ENCODE peak calls at places on chromosome 22, in five cellular contexts. D is adipocyte, T is tibial nerve, Q is right atrium auricular region, Z is left ventricle myocardium inferior. J is an unnamed sample. For H3K4me1, the result is how much of the 10 kb centered on the place peaks cover.

GRCh38 chr22:48943567-48944432 is 883.9 kb downstream of the BRD1 start:
- DNase-seq in D (no peak), T (no peak), Q (peak), Z (no peak), J (peak)

GRCh38 chr22:42946551-42947198 is 68.3 kb downstream of the PACSIN2 start:
- DNase-seq in D (no peak), T (no peak), Q (no peak), Z (no peak), J (no peak)

GRCh38 chr22:43233529-43233928 is 46.6 kb upstream of the TTLL12 start:
- DNase-seq in D (no peak), T (no peak), Q (no peak), Z (no peak), J (no peak)

GRCh38 chr22:36687516-36687915 is 16.0 kb downstream of the CACNG2 start:
- DNase-seq in D (no peak), T (no peak), Q (no peak), Z (no peak), J (no peak)

GRCh38 chr22:50498322-50498861 is 9.1 kb downstream of the LMF2 start:
- DNase-seq in D (peak), T (peak), Q (peak), Z (no peak), J (no peak)

GRCh38 chr22:17234144-17234623 is 14.9 kb upstream of the ADA2 start:
- DNase-seq in D (no peak), T (no peak), Q (no peak), Z (no peak), J (no peak)

GRCh38 chr22:46537946-46538815 is 761 bp upstream of the CELSR1 start:
- DNase-seq in D (peak), T (no peak), Q (no peak), Z (peak), J (no peak)

GRCh38 chr22:38452373-38453064 is 2.5 kb downstream of the KCNJ4 start:
- DNase-seq in D (no peak), T (no peak), Q (peak), Z (peak), J (no peak)

GRCh38 chr22:29479417-29480261 is at the start of gene NEFH:
- DNase-seq in D (no peak), T (no peak), Q (no peak), Z (no peak), J (no peak)

GRCh38 chr22:39454385-39454871 is 2.4 kb upstream of the MGAT3 start:
- DNase-seq in D (peak), T (no peak), Q (no peak), Z (no peak), J (no peak)

GRCh38 chr22:43126506-43127165 is 16.1 kb downstream of the BIK start:
- DNase-seq in D (peak), T (no peak), Q (no peak), Z (no peak), J (no peak)

GRCh38 chr22:50169774-50170341 is 673 bp upstream of the PANX2 start:
- DNase-seq in D (peak), T (no peak), Q (no peak), Z (no peak), J (peak)

GRCh38 chr22:17159504-17159951 is 451 bp upstream of the HDHD5 start:
- DNase-seq in D (peak), T (peak), Q (peak), Z (peak), J (peak)

GRCh38 chr22:39985383-39986045 is 9.2 kb upstream of the FAM83F start:
- DNase-seq in D (no peak), T (no peak), Q (no peak), Z (no peak), J (no peak)

GRCh38 chr22:46087816-46088277 is 62.5 kb upstream of the PPARA start:
- DNase-seq in D (peak), T (peak), Q (peak), Z (peak), J (peak)

GRCh38 chr22:43417555-43417954 is 5.7 kb downstream of the MPPED1 start:
- DNase-seq in D (no peak), T (no peak), Q (no peak), Z (no peak), J (no peak)

GRCh38 chr22:47176573-47177333 is 414.3 kb downstream of the TBC1D22A start:
- DNase-seq in D (no peak), T (no peak), Q (no peak), Z (no peak), J (peak)

GRCh38 chr22:38413085-38414008 is 41.7 kb downstream of the KCNJ4 start:
- DNase-seq in D (no peak), T (no peak), Q (no peak), Z (peak), J (peak)

GRCh38 chr22:43901976-43902643 is 10.3 kb upstream of the PNPLA5 start:
- DNase-seq in D (peak), T (no peak), Q (no peak), Z (no peak), J (no peak)

GRCh38 chr22:37330200-37331033 is 48.1 kb downstream of the CYTH4 start:
- DNase-seq in D (no peak), T (no peak), Q (no peak), Z (no peak), J (no peak)

GRCh38 chr22:34950480-34950879 is 115.5 kb upstream of the ISX start:
- DNase-seq in D (peak), T (no peak), Q (no peak), Z (no peak), J (no peak)

GRCh38 chr22:37545703-37546435 is 14.4 kb upstream of the CDC42EP1 start:
- DNase-seq in D (peak), T (peak), Q (peak), Z (peak), J (peak)

GRCh38 chr22:35463231-35463933 is 63.4 kb downstream of the MCM5 start:
- DNase-seq in D (no peak), T (no peak), Q (no peak), Z (no peak), J (no peak)

GRCh38 chr22:44131412-44131811 is 49.3 kb upstream of the PARVG start:
- DNase-seq in D (no peak), T (no peak), Q (no peak), Z (no peak), J (peak)

GRCh38 chr22:22927888-22928665 is 40.5 kb downstream of the IGLL5 start:
- DNase-seq in D (no peak), T (no peak), Q (no peak), Z (no peak), J (no peak)
- H3K4me3 ChIP-seq in D (no peak), T (no peak), Q (no peak), Z (no peak), J (no peak)

GRCh38 chr22:19526702-19527111 is 2.5 kb upstream of the CLDN5 start:
- DNase-seq in D (no peak), T (no peak), Q (no peak), Z (no peak), J (no peak)

GRCh38 chr22:19526076-19526701 is 2.0 kb upstream of the CLDN5 start:
- DNase-seq in D (no peak), T (no peak), Q (no peak), Z (no peak), J (no peak)

GRCh38 chr22:19525666-19526065 is 1.5 kb upstream of the CLDN5 start:
- DNase-seq in D (no peak), T (no peak), Q (no peak), Z (no peak), J (no peak)

GRCh38 chr22:19524170-19525115 is at the start of gene CLDN5:
- DNase-seq in D (peak), T (no peak), Q (no peak), Z (peak), J (no peak)

DNA sequence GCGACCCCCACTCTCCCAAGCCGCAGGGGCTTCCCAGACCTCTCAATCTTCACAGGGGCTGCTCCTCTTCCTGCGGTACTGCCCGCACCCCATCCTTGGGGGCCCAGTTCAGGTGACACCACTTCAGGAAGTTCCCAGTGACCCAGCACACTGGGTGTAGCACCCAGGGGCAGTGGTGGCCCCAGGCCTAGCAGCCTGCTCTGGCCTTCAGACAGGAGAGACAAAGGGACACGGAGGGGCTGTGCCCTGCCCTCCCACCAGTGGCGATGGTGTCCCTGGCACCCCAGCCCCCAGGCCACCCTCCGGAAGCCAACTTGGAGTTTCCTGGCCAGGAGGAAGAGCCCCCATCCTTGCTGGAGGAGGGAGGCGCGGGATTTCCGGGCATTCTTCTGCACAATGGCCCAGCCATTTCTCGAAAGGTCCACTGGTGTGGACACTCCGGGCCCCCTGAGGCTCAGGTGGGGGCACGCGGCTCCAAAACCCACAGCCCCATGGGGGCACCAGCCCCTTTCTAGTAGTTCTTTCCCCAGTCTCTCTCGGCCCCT is 978 bp upstream of the CLDN5 start:
- DNase-seq in D (no peak), T (no peak), Q (no peak), Z (peak), J (no peak)
- H3K4me1 ChIP-seq in D (under half), T (under half), Q (under half), Z (half or more), J (under half)

GRCh38 chr22:20267441-20268288 is 453 bp downstream of the RTN4R start:
- DNase-seq in D (no peak), T (no peak), Q (no peak), Z (no peak), J (no peak)
- H3K4me3 ChIP-seq in D (no peak), T (peak), Q (peak), Z (peak), J (peak)

GRCh38 chr22:33838644-33839043 is 81.6 kb downstream of the LARGE1 start:
- DNase-seq in D (peak), T (no peak), Q (no peak), Z (no peak), J (no peak)
- H3K4me1 ChIP-seq in D (under half), T (under half), Q (under half), Z (half or more), J (under half)

GRCh38 chr22:32810241-32811133 is 9.0 kb downstream of the TIMP3 start:
- DNase-seq in D (peak), T (no peak), Q (no peak), Z (no peak), J (peak)
- H3K4me3 ChIP-seq in D (no peak), T (no peak), Q (peak), Z (peak), J (no peak)

GRCh38 chr22:21855715-21856114 is 11.7 kb downstream of the MAPK1 start:
- DNase-seq in D (no peak), T (no peak), Q (no peak), Z (no peak), J (no peak)

GRCh38 chr22:21857501-21857914 is 9.9 kb downstream of the MAPK1 start:
- DNase-seq in D (peak), T (no peak), Q (no peak), Z (no peak), J (no peak)

GRCh38 chr22:21858025-21858764 is 9.2 kb downstream of the MAPK1 start:
- DNase-seq in D (no peak), T (no peak), Q (no peak), Z (no peak), J (no peak)

GRCh38 chr22:21856197-21856596 is 11.2 kb downstream of the MAPK1 start:
- DNase-seq in D (no peak), T (no peak), Q (no peak), Z (no peak), J (no peak)

GRCh38 chr22:21856868-21857267 is 10.6 kb downstream of the MAPK1 start:
- DNase-seq in D (no peak), T (no peak), Q (no peak), Z (no peak), J (no peak)
- H3K4me1 ChIP-seq in D (under half), T (half or more), Q (under half), Z (half or more), J (half or more)

GRCh38 chr22:25281675-25282345 is 62.4 kb downstream of the CRYBB2 start:
- DNase-seq in D (no peak), T (no peak), Q (no peak), Z (no peak), J (no peak)
- H3K4me3 ChIP-seq in D (no peak), T (no peak), Q (no peak), Z (no peak), J (no peak)